ENCODE peak calls at places on chromosomes 4 and X, in ten cellular contexts. W is ovary, V is lung, R is AG09309, G is testis, A is heart right ventricle, J is neural progenitor cell, U is breast epithelium, K is right lobe of liver, B is GM23338. P is an unnamed sample.
A peak's percentile ranks its signal among the peaks of the same experiment; 100 is the strongest.

GRCh38 chrX:50903387-50904027 is 7.0 kb upstream of the BMP15 start:
- DNase-seq in W (no peak), V (no peak), R (no peak), G (peak; percentile 24), A (peak; percentile 25), J (peak; percentile 66), U (no peak), K (no peak), B (peak; percentile 72), P (no peak)

GRCh38 chr4:38034986-38035882 is 75.0 kb downstream of the PTTG2 start:
- DNase-seq in W (no peak), V (no peak), R (peak; percentile 21), G (peak; percentile 64), A (peak; percentile 77), J (peak; percentile 78), U (no peak), K (no peak), B (peak; percentile 91), P (no peak)

GRCh38 chr4:25454491-25454890 is 77.4 kb downstream of the ANAPC4 start:
- DNase-seq in W (no peak), V (no peak), R (no peak), G (no peak), A (no peak), J (no peak), U (no peak), K (no peak), B (no peak), P (no peak)

GRCh38 chr4:26235500-26235899 is 85.3 kb upstream of the RBPJ start:
- DNase-seq in W (no peak), V (peak; percentile 36), R (peak; percentile 43), G (no peak), A (peak; percentile 13), J (no peak), U (no peak), K (no peak), B (no peak), P (peak; percentile 37)

GRCh38 chrX:66872771-66873170 is 233.9 kb upstream of the EDA2R start:
- DNase-seq in W (no peak), V (no peak), R (no peak), G (no peak), A (no peak), J (no peak), U (no peak), K (no peak), B (no peak), P (no peak)

GRCh38 chrX:42220083-42220482 is 296.7 kb upstream of the CASK start:
- DNase-seq in W (no peak), V (no peak), R (no peak), G (no peak), A (no peak), J (no peak), U (no peak), K (no peak), B (no peak), P (no peak)

GRCh38 chr4:143399113-143399949 is 62.7 kb downstream of the GAB1 start:
- DNase-seq in W (no peak), V (no peak), R (no peak), G (no peak), A (no peak), J (peak; percentile 54), U (no peak), K (no peak), B (peak; percentile 80), P (no peak)

GRCh38 chr4:47490550-47490949 is 5.5 kb downstream of the ATP10D start:
- DNase-seq in W (no peak), V (no peak), R (no peak), G (no peak), A (peak; percentile 13), J (peak; percentile 50), U (no peak), K (no peak), B (peak; percentile 71), P (no peak)

GRCh38 chrX:85992811-85993229 is 54.5 kb downstream of the CHM start:
- DNase-seq in W (no peak), V (no peak), R (no peak), G (no peak), A (no peak), J (no peak), U (no peak), K (no peak), B (no peak), P (no peak)

GRCh38 chrX:104482757-104483156 is 83.2 kb upstream of the IL1RAPL2 start:
- DNase-seq in W (no peak), V (no peak), R (no peak), G (no peak), A (no peak), J (no peak), U (no peak), K (no peak), B (peak; percentile 30), P (no peak)

GRCh38 chr4:71487324-71487677 is 148.5 kb downstream of the SLC4A4 start:
- DNase-seq in W (no peak), V (no peak), R (no peak), G (no peak), A (no peak), J (peak; percentile 52), U (no peak), K (peak; percentile 66), B (peak; percentile 29), P (no peak)

GRCh38 chr4:132297346-132297745 is 851.7 kb upstream of the PCDH10 start:
- DNase-seq in W (no peak), V (no peak), R (no peak), G (no peak), A (no peak), J (no peak), U (no peak), K (no peak), B (no peak), P (no peak)

GRCh38 chr4:138255917-138256597 is 13.9 kb upstream of the SLC7A11 start:
- DNase-seq in W (no peak), V (no peak), R (no peak), G (no peak), A (no peak), J (no peak), U (no peak), K (no peak), B (no peak), P (no peak)

GRCh38 chr4:173252024-173252935 is 81.9 kb downstream of the HMGB2 start:
- DNase-seq in W (no peak), V (peak; percentile 33), R (peak; percentile 96), G (no peak), A (peak; percentile 65), J (peak; percentile 42), U (peak; percentile 45), K (no peak), B (peak; percentile 52), P (peak; percentile 93)

GRCh38 chrX:151902813-151903591 is 9.7 kb upstream of the MAGEA4 start:
- DNase-seq in W (no peak), V (no peak), R (peak; percentile 59), G (peak; percentile 19), A (peak; percentile 14), J (no peak), U (peak; percentile 28), K (no peak), B (no peak), P (peak; percentile 58)

DNA sequence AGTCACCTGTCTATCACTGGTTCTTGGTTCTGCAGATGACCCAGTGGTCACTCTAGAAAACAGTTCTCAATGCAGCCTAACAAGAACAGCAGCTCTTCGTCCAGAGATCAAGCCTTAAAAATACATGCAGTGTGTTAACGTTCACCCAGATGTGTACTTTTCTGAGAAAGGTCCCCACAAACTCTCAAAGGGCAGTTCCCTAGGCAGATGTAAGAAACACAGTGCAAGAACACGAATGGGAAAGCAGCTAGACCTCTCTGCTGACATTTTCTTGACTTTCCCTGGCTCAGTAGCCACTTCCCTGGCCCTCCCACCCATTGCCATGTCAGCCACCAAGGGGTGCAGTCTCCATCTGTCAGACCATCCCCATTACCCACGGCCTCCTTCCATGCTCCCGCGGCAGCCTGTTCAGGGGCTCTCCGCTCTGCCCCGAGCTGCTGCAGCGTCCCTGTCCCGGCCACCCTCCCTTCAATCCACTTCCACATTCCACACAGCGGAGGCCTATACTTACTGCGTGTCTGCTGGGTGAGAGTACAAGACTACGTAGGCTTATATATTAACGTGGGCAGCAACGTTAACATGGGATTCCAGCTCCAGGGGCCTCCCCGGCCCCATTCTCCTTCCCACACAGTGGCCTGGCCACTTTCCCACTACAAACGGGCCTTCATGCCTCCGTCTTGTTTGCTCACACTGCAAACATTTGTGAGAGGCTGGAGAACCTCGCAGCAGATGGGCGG is 34.3 kb downstream of the IRF2 start:
- DNase-seq in W (peak; percentile 53), V (peak; percentile 44), R (peak; percentile 23), G (no peak), A (no peak), J (no peak), U (no peak), K (no peak), B (no peak), P (no peak)
- H3K4me3 ChIP-seq in W (no peak overlapping the region), V (no peak overlapping the region), R (no peak overlapping the region), G (no peak overlapping the region), A (no peak overlapping the region), J (no peak overlapping the region), U (peak overlapping the region; percentile 47), K (no peak overlapping the region), B (no peak overlapping the region), P (no peak overlapping the region)

DNA sequence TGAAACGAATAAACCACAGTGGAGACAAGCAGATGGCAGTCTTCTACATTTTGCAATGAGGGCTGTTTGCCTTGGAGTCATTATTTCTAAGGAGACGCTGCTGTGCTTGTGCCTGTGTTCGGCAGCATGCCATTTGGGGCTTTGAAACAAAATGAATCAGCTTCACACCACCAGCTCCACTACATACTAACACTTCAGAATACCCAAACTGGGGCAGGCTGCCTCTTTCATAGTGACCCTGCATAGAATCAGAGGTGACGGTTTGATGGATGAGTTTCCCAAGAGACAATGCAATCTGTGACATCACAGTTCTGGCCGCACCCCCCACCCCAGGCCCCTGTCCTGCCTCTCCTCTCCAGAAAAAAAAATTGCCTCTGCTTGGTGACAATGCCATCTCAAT is 57.1 kb upstream of the MID1 start:
- DNase-seq in W (no peak), V (no peak), R (no peak), G (no peak), A (no peak), J (no peak), U (no peak), K (no peak), B (no peak), P (no peak)
- TF ChIP-seq CTCF in W (no peak), V (no peak), R (no peak), G (no peak), A (no peak), J (no peak), U (no peak), K (no peak), B (no peak), P (no peak)

GRCh38 chrX:21943460-21944135 is 3.1 kb downstream of the SMS start:
- DNase-seq in W (no peak), V (no peak), R (peak; percentile 58), G (no peak), A (no peak), J (no peak), U (no peak), K (no peak), B (no peak), P (peak; percentile 67)
- H3K4me3 ChIP-seq in W (no peak overlapping the region), V (no peak overlapping the region), R (no peak overlapping the region), G (no peak overlapping the region), A (no peak overlapping the region), J (no peak overlapping the region), U (no peak overlapping the region), K (no peak overlapping the region), B (peak overlapping the region; percentile 64), P (peak overlapping the region; percentile 33)

DNA sequence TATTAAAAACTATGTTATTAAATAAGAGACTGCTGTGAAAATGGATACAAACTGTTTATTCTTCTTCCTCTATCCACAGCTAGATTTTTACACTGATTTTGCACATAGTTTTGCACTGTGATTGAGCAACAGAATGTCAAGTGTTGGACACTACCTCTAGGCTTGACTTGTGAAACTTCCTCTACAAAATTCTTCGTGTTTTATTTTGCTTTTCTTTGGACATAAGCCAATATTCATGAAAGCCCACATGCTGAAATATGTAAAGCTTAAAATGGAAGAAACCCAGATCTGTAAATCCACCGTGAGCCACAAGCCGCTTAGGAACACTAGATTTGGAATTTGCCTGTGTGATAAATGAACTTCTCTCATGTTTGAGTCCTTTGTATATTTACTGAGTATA is 849.4 kb downstream of the FSTL5 start:
- DNase-seq in W (no peak), V (no peak), R (no peak), G (no peak), A (no peak), J (no peak), U (no peak), K (no peak), B (no peak), P (no peak)
- TF ChIP-seq CTCF in W (no peak), V (no peak), R (no peak), G (no peak), A (no peak), J (no peak), U (no peak), K (no peak), B (no peak), P (no peak)